ENCODE peak calls at places on chromosomes 12 and 14, in six cellular contexts. A is stomach, Z is body of pancreas, T is neural progenitor cell, E is Peyer's patch, L is neuronal stem cell. D is an unnamed sample. For H3K4me1, the result is how much of the 10 kb centered on the place peaks cover.

GRCh38 chr12:126668961-126669360 is 1598.0 kb upstream of the TMEM132C start:
- DNase-seq in A (no peak), Z (no peak), T (no peak), E (no peak), L (no peak), D (no peak)

GRCh38 chr14:33110737-33111443 is 172.2 kb downstream of the NPAS3 start:
- DNase-seq in A (no peak), Z (no peak), T (no peak), E (no peak), L (no peak), D (no peak)

GRCh38 chr14:31435276-31435675 is 14.9 kb upstream of the HEATR5A start:
- DNase-seq in A (no peak), Z (no peak), T (no peak), E (no peak), L (no peak), D (no peak)

GRCh38 chr12:96238336-96239031 is 44.3 kb downstream of the ELK3 start:
- DNase-seq in A (no peak), Z (no peak), T (no peak), E (no peak), L (no peak), D (no peak)

GRCh38 chr12:47808049-47808448 is 11.7 kb downstream of the HDAC7 start:
- DNase-seq in A (no peak), Z (peak), T (no peak), E (peak), L (no peak), D (peak)

GRCh38 chr12:3304436-3305135 is 186.4 kb upstream of the PRMT8 start:
- DNase-seq in A (peak), Z (peak), T (no peak), E (no peak), L (no peak), D (no peak)

GRCh38 chr14:52044791-52045522 is 23.9 kb downstream of the NID2 start:
- DNase-seq in A (no peak), Z (peak), T (no peak), E (no peak), L (no peak), D (no peak)

GRCh38 chr14:90518075-90518940 is 121.5 kb downstream of the CALM1 start:
- DNase-seq in A (peak), Z (no peak), T (no peak), E (no peak), L (no peak), D (no peak)

GRCh38 chr12:132856581-132856980 is 27.9 kb upstream of the GOLGA3 start:
- DNase-seq in A (no peak), Z (no peak), T (no peak), E (no peak), L (no peak), D (no peak)

GRCh38 chr12:51923506-51924365 is 16.4 kb downstream of the ACVRL1 start:
- DNase-seq in A (peak), Z (peak), T (peak), E (peak), L (no peak), D (peak)

GRCh38 chr14:58638231-58639205 is 756 bp downstream of the DACT1 start:
- DNase-seq in A (no peak), Z (peak), T (peak), E (no peak), L (peak), D (no peak)

GRCh38 chr14:33914676-33915516 is 36.0 kb downstream of the EGLN3 start:
- DNase-seq in A (peak), Z (no peak), T (no peak), E (no peak), L (no peak), D (no peak)

GRCh38 chr12:113500662-113501435 is 29.2 kb upstream of the LHX5 start:
- DNase-seq in A (no peak), Z (no peak), T (peak), E (no peak), L (no peak), D (no peak)

GRCh38 chr14:50697659-50698290 is 29.7 kb upstream of the SAV1 start:
- DNase-seq in A (no peak), Z (no peak), T (no peak), E (no peak), L (no peak), D (no peak)

GRCh38 chr14:68680541-68681051 is 112.3 kb downstream of the ZFP36L1 start:
- DNase-seq in A (no peak), Z (no peak), T (no peak), E (no peak), L (no peak), D (no peak)

GRCh38 chr12:41486718-41487117 is 298.6 kb downstream of the PDZRN4 start:
- DNase-seq in A (no peak), Z (no peak), T (peak), E (no peak), L (no peak), D (no peak)

DNA sequence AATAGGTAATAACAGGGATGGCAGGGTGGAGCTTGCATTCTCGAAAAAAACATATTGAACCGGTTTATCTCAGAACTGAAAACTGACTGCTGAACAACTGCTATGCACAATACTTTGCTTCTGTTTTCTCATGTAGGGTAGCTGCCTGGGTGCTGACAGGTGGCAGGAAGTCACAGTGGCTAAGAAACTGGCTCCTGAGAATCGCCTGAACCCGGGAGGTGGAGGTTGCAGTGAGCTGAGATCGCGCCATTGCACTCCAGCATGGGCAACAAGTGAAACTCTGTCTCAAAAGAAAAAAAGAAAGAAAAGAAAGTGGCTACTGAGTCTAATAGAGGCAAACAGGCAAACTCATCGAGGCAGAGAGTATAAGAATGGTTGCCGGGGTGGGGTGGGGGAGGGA is 113.1 kb downstream of the CCDC60 start:
- DNase-seq in A (no peak), Z (no peak), T (no peak), E (no peak), L (no peak), D (no peak)
- H3K4me3 ChIP-seq in A (no peak), Z (no peak), T (no peak), E (no peak), L (no peak), D (no peak)

GRCh38 chr12:48819986-48820385 is 1.7 kb downstream of the CACNB3 start:
- DNase-seq in A (no peak), Z (no peak), T (no peak), E (no peak), L (no peak), D (no peak)

GRCh38 chr12:48820406-48820805 is 2.1 kb downstream of the CACNB3 start:
- DNase-seq in A (no peak), Z (no peak), T (no peak), E (no peak), L (no peak), D (no peak)

GRCh38 chr12:48816148-48816854 is 2.0 kb upstream of the CACNB3 start:
- DNase-seq in A (peak), Z (no peak), T (no peak), E (no peak), L (no peak), D (no peak)

GRCh38 chr12:48818831-48819590 is 715 bp downstream of the CACNB3 start:
- DNase-seq in A (no peak), Z (no peak), T (peak), E (peak), L (no peak), D (no peak)

GRCh38 chr12:48817957-48818830 is at the start of gene CACNB3:
- DNase-seq in A (peak), Z (peak), T (peak), E (peak), L (peak), D (peak)
- H3K4me1 ChIP-seq in A (half or more), Z (under half), T (under half), E (under half), L (under half), D (under half)

GRCh38 chr12:84763112-84763511 is 149.5 kb downstream of the SLC6A15 start:
- DNase-seq in A (no peak), Z (no peak), T (no peak), E (no peak), L (no peak), D (no peak)

GRCh38 chr12:84764006-84764405 is 148.6 kb downstream of the SLC6A15 start:
- DNase-seq in A (no peak), Z (no peak), T (no peak), E (no peak), L (no peak), D (no peak)

GRCh38 chr12:84766375-84766774 is 146.2 kb downstream of the SLC6A15 start:
- DNase-seq in A (no peak), Z (no peak), T (no peak), E (no peak), L (no peak), D (no peak)

GRCh38 chr12:84772281-84772680 is 140.3 kb downstream of the SLC6A15 start:
- DNase-seq in A (no peak), Z (no peak), T (no peak), E (no peak), L (no peak), D (no peak)

GRCh38 chr12:84767079-84767478 is 145.5 kb downstream of the SLC6A15 start:
- DNase-seq in A (no peak), Z (no peak), T (no peak), E (no peak), L (no peak), D (no peak)
- H3K4me3 ChIP-seq in A (no peak), Z (no peak), T (no peak), E (no peak), L (no peak), D (no peak)

GRCh38 chr12:121762269-121762668 is 31.2 kb downstream of the RHOF start:
- DNase-seq in A (no peak), Z (no peak), T (no peak), E (no peak), L (no peak), D (no peak)

GRCh38 chr12:121765573-121765972 is 27.9 kb downstream of the RHOF start:
- DNase-seq in A (no peak), Z (no peak), T (no peak), E (no peak), L (no peak), D (no peak)

GRCh38 chr12:121767525-121768016 is 25.9 kb downstream of the RHOF start:
- DNase-seq in A (no peak), Z (peak), T (no peak), E (no peak), L (no peak), D (no peak)

GRCh38 chr12:121766290-121767039 is 27.0 kb downstream of the RHOF start:
- DNase-seq in A (no peak), Z (no peak), T (no peak), E (no peak), L (no peak), D (no peak)

GRCh38 chr12:121764808-121765207 is 28.7 kb downstream of the RHOF start:
- DNase-seq in A (no peak), Z (no peak), T (no peak), E (no peak), L (no peak), D (no peak)
- H3K4me1 ChIP-seq in A (under half), Z (under half), T (under half), E (under half), L (under half), D (under half)

GRCh38 chr12:22046968-22047390 is 961 bp downstream of the CMAS start:
- DNase-seq in A (no peak), Z (no peak), T (no peak), E (no peak), L (no peak), D (no peak)
- H3K4me3 ChIP-seq in A (peak), Z (peak), T (peak), E (peak), L (peak), D (peak)

GRCh38 chr12:31832740-31833540 is 104.1 kb upstream of the AMN1 start:
- DNase-seq in A (no peak), Z (peak), T (no peak), E (peak), L (no peak), D (peak)

GRCh38 chr12:31833541-31833840 is 104.7 kb upstream of the AMN1 start:
- DNase-seq in A (no peak), Z (no peak), T (no peak), E (no peak), L (no peak), D (no peak)

GRCh38 chr12:31828057-31828456 is 99.2 kb upstream of the AMN1 start:
- DNase-seq in A (no peak), Z (no peak), T (no peak), E (no peak), L (no peak), D (no peak)
- H3K4me1 ChIP-seq in A (under half), Z (under half), T (under half), E (under half), L (under half), D (under half)

GRCh38 chr12:57477710-57478681 is 1.7 kb downstream of the ARHGAP9 start:
- DNase-seq in A (no peak), Z (no peak), T (no peak), E (peak), L (no peak), D (peak)

GRCh38 chr12:57475271-57476161 is 4.2 kb downstream of the ARHGAP9 start:
- DNase-seq in A (no peak), Z (peak), T (peak), E (no peak), L (no peak), D (no peak)

GRCh38 chr12:57479043-57479375 is 657 bp downstream of the ARHGAP9 start:
- DNase-seq in A (no peak), Z (no peak), T (no peak), E (peak), L (no peak), D (no peak)

GRCh38 chr12:57476162-57476992 is 3.3 kb downstream of the ARHGAP9 start:
- DNase-seq in A (peak), Z (no peak), T (no peak), E (peak), L (no peak), D (peak)

GRCh38 chr12:57476993-57477709 is 2.5 kb downstream of the ARHGAP9 start:
- DNase-seq in A (no peak), Z (no peak), T (no peak), E (no peak), L (no peak), D (peak)
- H3K4me3 ChIP-seq in A (peak), Z (no peak), T (no peak), E (peak), L (no peak), D (peak)

D was measured in DND-41.